ENCODE peak calls at places on chromosome 5, in four cellular contexts. U is osteocyte, Y is NCI-H774, O is EL. B is an unnamed sample.

GRCh38 chr5:65916636-65917035 is 9.7 kb upstream of the ERBIN start:
- DNase-seq in O (no peak), Y (no peak), U (no peak), B (peak)

GRCh38 chr5:55626805-55627204 is 85.3 kb downstream of the SLC38A9 start:
- DNase-seq in U (no peak), Y (no peak), O (peak), B (no peak)

GRCh38 chr5:130995851-130996250 is 169.2 kb downstream of the HINT1 start:
- DNase-seq in U (no peak), Y (no peak), O (no peak), B (no peak)

GRCh38 chr5:177471610-177472356 is 1.7 kb downstream of the DBN1 start:
- DNase-seq in Y (no peak), U (no peak), O (peak), B (no peak)

GRCh38 chr5:144634138-144634537 is 463.5 kb downstream of the KCTD16 start:
- DNase-seq in U (no peak), Y (no peak), O (no peak), B (no peak)

GRCh38 chr5:73625314-73625904 is 587 bp upstream of the ARHGEF28 start:
- DNase-seq in O (no peak), U (no peak), Y (no peak), B (peak)

GRCh38 chr5:1412621-1413020 is 32.6 kb downstream of the SLC6A3 start:
- DNase-seq in U (no peak), O (no peak), Y (no peak), B (no peak)

GRCh38 chr5:160432188-160432587 is 10.5 kb downstream of the PTTG1 start:
- DNase-seq in O (no peak), U (no peak), Y (no peak), B (no peak)

GRCh38 chr5:32551194-32551593 is 34.2 kb upstream of the SUB1 start:
- DNase-seq in O (no peak), Y (no peak), U (no peak), B (no peak)

GRCh38 chr5:96081276-96081858 is 119.7 kb upstream of the ELL2 start:
- DNase-seq in U (no peak), Y (no peak), O (no peak), B (no peak)

GRCh38 chr5:139908749-139909148 is 113.1 kb downstream of the PSD2 start:
- DNase-seq in U (no peak), Y (no peak), O (no peak), B (no peak)

GRCh38 chr5:156824800-156825199 is 25.3 kb upstream of the PPP1R2B start:
- DNase-seq in U (no peak), O (no peak), Y (peak), B (no peak)

GRCh38 chr5:180618830-180619562 is 27.7 kb upstream of the SCGB3A1 start:
- DNase-seq in U (no peak), O (peak), Y (no peak), B (no peak)

GRCh38 chr5:126449751-126450271 is 26.6 kb downstream of the GRAMD2B start:
- DNase-seq in U (no peak), Y (no peak), O (peak), B (peak)

GRCh38 chr5:103605277-103605676 is 42.7 kb upstream of the NUDT12 start:
- DNase-seq in U (no peak), Y (no peak), O (no peak), B (no peak)

GRCh38 chr5:57735754-57736153 is 253.1 kb upstream of the ACTBL2 start:
- DNase-seq in Y (no peak), O (peak), U (no peak), B (no peak)

GRCh38 chr5:45295231-45295630 is 400.9 kb downstream of the HCN1 start:
- DNase-seq in O (no peak), U (no peak), Y (no peak), B (no peak)

GRCh38 chr5:150615141-150615699 is 25.2 kb upstream of the SYNPO start:
- DNase-seq in O (peak), U (no peak), Y (no peak), B (no peak)

GRCh38 chr5:91318727-91319126 is 64.4 kb downstream of the ARRDC3 start:
- DNase-seq in Y (no peak), O (no peak), U (no peak), B (no peak)

GRCh38 chr5:168766038-168766700 is 187.0 kb upstream of the PANK3 start:
- DNase-seq in U (no peak), O (no peak), Y (no peak), B (no peak)

GRCh38 chr5:68534131-68534940 is 318.8 kb downstream of the PIK3R1 start:
- DNase-seq in U (no peak), Y (peak), O (peak), B (no peak)

GRCh38 chr5:17224858-17225436 is 7.5 kb downstream of the BASP1 start:
- DNase-seq in Y (no peak), U (no peak), O (peak), B (no peak)

GRCh38 chr5:139275536-139276297 is 17.8 kb upstream of the MATR3 start:
- DNase-seq in Y (no peak), U (no peak), O (no peak), B (no peak)

GRCh38 chr5:130578354-130578753 is 586.7 kb downstream of the HINT1 start:
- DNase-seq in Y (no peak), U (no peak), O (no peak), B (no peak)

GRCh38 chr5:115295775-115296129 is 702 bp downstream of the CCDC112 start:
- DNase-seq in Y (no peak), U (no peak), O (no peak), B (no peak)

GRCh38 chr5:95786821-95787408 is 35.6 kb downstream of the GLRX start:
- DNase-seq in Y (no peak), O (peak), U (no peak), B (no peak)

GRCh38 chr5:998276-998974 is 10.2 kb upstream of the NKD2 start:
- DNase-seq in O (no peak), Y (no peak), U (peak), B (no peak)

GRCh38 chr5:83475540-83476469 is 4.3 kb downstream of the VCAN start:
- DNase-seq in Y (no peak), U (no peak), O (peak), B (no peak)

GRCh38 chr5:98631311-98632054 is 142.0 kb upstream of the RGMB start:
- DNase-seq in U (no peak), Y (no peak), O (peak), B (no peak)

GRCh38 chr5:143084452-143084851 is 314.3 kb downstream of the ARHGAP26 start:
- DNase-seq in Y (no peak), U (no peak), O (no peak), B (no peak)